ENCODE peak calls at places on chromosomes 7 and 10, in five cellular contexts. Y is stimulated activated CD4-positive, alpha-beta T cell treated with anti-CD3 and anti-CD28 coated beads, Interleukin-12 subunit alpha, Interleukin-12 subunit beta, amount 100 ng/mL, for 48 hours; S is sciatic nerve; B is M059J; I is GM18507. W is an unnamed sample.

GRCh38 chr10:35876248-35876647 is 234.2 kb upstream of the FZD8 start:
- DNase-seq in Y (no peak), I (no peak), B (peak), S (no peak), W (no peak)

GRCh38 chr7:12549106-12549505 is 21.4 kb upstream of the SCIN start:
- DNase-seq in Y (no peak), I (no peak), S (no peak), B (peak), W (peak)

GRCh38 chr7:98186452-98187137 is 24.6 kb upstream of the BHLHA15 start:
- DNase-seq in S (no peak), I (no peak), Y (no peak), B (no peak), W (peak)

GRCh38 chr7:14834456-14834855 is 68.1 kb downstream of the DGKB start:
- DNase-seq in B (peak), Y (no peak), S (no peak), I (no peak), W (peak)

GRCh38 chr7:45068236-45069023 is 20.3 kb downstream of the NACAD start:
- DNase-seq in Y (no peak), B (no peak), S (no peak), I (no peak), W (no peak)

GRCh38 chr10:35890970-35891330 is 248.9 kb upstream of the FZD8 start:
- DNase-seq in B (peak), Y (no peak), S (no peak), I (no peak), W (peak)

GRCh38 chr7:75906991-75907667 is 7.8 kb upstream of the POR start:
- DNase-seq in S (no peak), Y (no peak), B (no peak), I (no peak), W (no peak)

GRCh38 chr10:98916751-98917150 is 318.9 kb downstream of the HPSE2 start:
- DNase-seq in B (peak), Y (no peak), I (no peak), S (no peak), W (no peak)

GRCh38 chr10:52229271-52229931 is 84.7 kb upstream of the DKK1 start:
- DNase-seq in I (no peak), S (no peak), B (peak), Y (no peak), W (no peak)

GRCh38 chr10:26840938-26841732 is 19.6 kb downstream of the ABI1 start:
- DNase-seq in I (no peak), S (no peak), B (no peak), Y (no peak), W (no peak)

GRCh38 chr10:21572578-21572977 is 38.5 kb downstream of the MLLT10 start:
- DNase-seq in B (peak), S (no peak), Y (no peak), I (no peak), W (peak)

GRCh38 chr10:79405221-79405994 is 40.0 kb downstream of the ZCCHC24 start:
- DNase-seq in B (peak), Y (no peak), I (no peak), S (peak), W (no peak)

W was measured in astrocyte of the hippocampus.